ENCODE peak calls at places on chromosomes 13 and 19, in ten cellular contexts. L is AG08396; Q is C1 segment of cervical spinal cord; I is stimulated activated CD8-positive, alpha-beta memory T cell treated with anti-CD3 and anti-CD28 coated beads, Interleukin-7, amount 100 ng/mL, for 1 hour; D is NCI-H1417; E is retinal pigment epithelial cell; R is ELR; S is transverse colon; V is amniotic stem cell; B is EH. K is an unnamed sample.

GRCh38 chr19:29667941-29668340 is 2.7 kb downstream of the PLEKHF1 start:
- DNase-seq in R (no peak), Q (no peak), D (no peak), S (peak), E (no peak), V (no peak), L (no peak), I (no peak), B (no peak), K (no peak)

GRCh38 chr19:38737921-38738731 is 6.1 kb downstream of the CAPN12 start:
- DNase-seq in I (no peak), B (peak), D (no peak), S (no peak), E (no peak), V (no peak), Q (no peak), R (no peak), L (no peak), K (no peak)

GRCh38 chr19:40713939-40714338 is 2.7 kb downstream of the COQ8B start:
- DNase-seq in D (no peak), B (no peak), R (no peak), E (no peak), I (no peak), L (no peak), V (no peak), S (no peak), Q (no peak), K (no peak)

GRCh38 chr19:5394907-5395505 is 54.4 kb upstream of the PTPRS start:
- DNase-seq in R (no peak), E (no peak), S (no peak), B (no peak), Q (no peak), D (no peak), L (no peak), I (no peak), V (no peak), K (no peak)

GRCh38 chr19:49331616-49332055 is 3.6 kb upstream of the CD37 start:
- DNase-seq in D (peak), Q (peak), I (no peak), V (no peak), L (peak), R (peak), S (no peak), E (no peak), B (peak), K (peak)

GRCh38 chr13:50344717-50345116 is 329.5 kb downstream of the KCNRG start:
- DNase-seq in B (no peak), E (no peak), V (no peak), Q (no peak), L (no peak), R (no peak), I (no peak), D (peak), S (no peak), K (no peak)

GRCh38 chr13:73220966-73221720 is 162.3 kb downstream of the KLF5 start:
- DNase-seq in L (no peak), D (no peak), S (peak), E (no peak), B (peak), V (no peak), Q (no peak), R (peak), I (no peak), K (no peak)

GRCh38 chr13:107808388-107808787 is 406.9 kb downstream of the LIG4 start:
- DNase-seq in S (no peak), L (no peak), Q (no peak), I (no peak), R (no peak), E (no peak), B (no peak), D (no peak), V (no peak), K (no peak)

GRCh38 chr19:10471909-10472308 is 31.2 kb downstream of the KEAP1 start:
- DNase-seq in B (peak), V (peak), E (no peak), I (no peak), R (peak), Q (no peak), D (peak), L (peak), S (no peak), K (no peak)

GRCh38 chr13:47008318-47008717 is 111.5 kb upstream of the HTR2A start:
- DNase-seq in D (no peak), S (no peak), L (no peak), Q (no peak), E (no peak), V (no peak), R (no peak), B (no peak), I (no peak), K (no peak)

K was measured in caudate nucleus.